ENCODE peak calls at places on chromosomes 11 and 22, in five cellular contexts. G is A549, S is HepG2, C is K562, E is H1. P is an unnamed sample.

GRCh38 chr22:36246718-36247117 is 6.2 kb upstream of the APOL1 start:
- DNase-seq in E (no peak), S (no peak), C (no peak), G (no peak), P (no peak)

GRCh38 chr11:107477820-107478219 is 20.2 kb upstream of the CWF19L2 start:
- DNase-seq in S (no peak), C (no peak), G (no peak), E (no peak), P (no peak)

GRCh38 chr11:100105605-100106358 is 581.3 kb upstream of the ARHGAP42 start:
- DNase-seq in E (no peak), G (no peak), C (no peak), S (no peak), P (no peak)

GRCh38 chr22:38455530-38456271 is 702 bp upstream of the KCNJ4 start:
- DNase-seq in G (no peak), S (no peak), E (peak), C (peak), P (peak)

GRCh38 chr11:88544656-88545280 is 207.2 kb upstream of the CTSC start:
- DNase-seq in C (no peak), E (no peak), G (no peak), S (no peak), P (peak)

GRCh38 chr11:1257366-1257765 is 34.5 kb downstream of the MUC5B start:
- DNase-seq in E (no peak), S (no peak), C (no peak), G (no peak), P (no peak)

GRCh38 chr11:134755535-134755934 is 343.5 kb upstream of the B3GAT1 start:
- DNase-seq in G (no peak), S (no peak), C (no peak), E (no peak), P (no peak)

GRCh38 chr11:42967653-42968052 is 344.1 kb upstream of the API5 start:
- DNase-seq in G (no peak), E (no peak), C (no peak), S (no peak), P (no peak)

GRCh38 chr11:109983358-109983757 is 109.8 kb upstream of the ZC3H12C start:
- DNase-seq in C (no peak), G (no peak), S (no peak), E (no peak), P (no peak)

GRCh38 chr11:70072471-70073187 is 5.5 kb upstream of the ANO1 start:
- DNase-seq in E (peak), G (no peak), S (no peak), C (no peak), P (no peak)

GRCh38 chr11:112343368-112344039 is 82.8 kb upstream of the PLET1 start:
- DNase-seq in E (no peak), C (no peak), G (no peak), S (no peak), P (peak)

GRCh38 chr11:78567209-78567608 is 7.5 kb downstream of the NARS2 start:
- DNase-seq in C (no peak), S (no peak), G (no peak), E (no peak), P (peak)

GRCh38 chr11:2250485-2250884 is 19.9 kb downstream of the ASCL2 start:
- DNase-seq in E (no peak), G (no peak), S (no peak), C (no peak), P (no peak)

GRCh38 chr11:65426839-65427690 is 4.5 kb downstream of the NEAT1 start:
- DNase-seq in S (no peak), G (peak), E (no peak), C (peak), P (peak)

GRCh38 chr11:35584321-35584720 is 33.9 kb upstream of the FJX1 start:
- DNase-seq in C (no peak), G (no peak), S (no peak), E (no peak), P (peak)

GRCh38 chr22:46169628-46170027 is 19.3 kb downstream of the PPARA start:
- DNase-seq in E (no peak), C (no peak), S (no peak), G (no peak), P (no peak)

GRCh38 chr11:2699185-2699530 is 636 bp downstream of the KCNQ1OT1 start:
- DNase-seq in S (no peak), C (peak), G (peak), E (no peak), P (peak)

GRCh38 chr22:27748355-27749168 is 53.0 kb downstream of the MN1 start:
- DNase-seq in E (peak), S (no peak), G (no peak), C (no peak), P (peak)

GRCh38 chr11:47991266-47991830 is 11.0 kb downstream of the PTPRJ start:
- DNase-seq in E (no peak), S (no peak), C (peak), G (peak), P (no peak)

GRCh38 chr11:74677131-74677530 is 54.1 kb downstream of the CHRDL2 start:
- DNase-seq in S (no peak), C (no peak), G (no peak), E (peak), P (no peak)

GRCh38 chr22:37485006-37485713 is 1.0 kb downstream of the MFNG start:
- DNase-seq in E (no peak), C (no peak), S (no peak), G (no peak), P (no peak)

GRCh38 chr11:34239465-34240149 is 118.2 kb downstream of the ABTB2 start:
- DNase-seq in G (no peak), E (no peak), C (no peak), S (no peak), P (no peak)

GRCh38 chr22:42976131-42976530 is 38.8 kb downstream of the PACSIN2 start:
- DNase-seq in S (no peak), C (no peak), E (no peak), G (no peak), P (no peak)

GRCh38 chr11:111585371-111585770 is 16.9 kb upstream of the SIK2 start:
- DNase-seq in G (no peak), E (no peak), S (no peak), C (no peak), P (peak)

GRCh38 chr22:32852346-32853251 is 51.1 kb downstream of the TIMP3 start:
- DNase-seq in E (no peak), G (no peak), C (peak), S (no peak), P (no peak)

GRCh38 chr11:124119103-124119502 is 3.9 kb downstream of the VWA5A start:
- DNase-seq in C (no peak), S (no peak), G (no peak), E (no peak), P (no peak)

GRCh38 chr11:124122123-124122522 is 6.9 kb downstream of the VWA5A start:
- DNase-seq in G (no peak), S (no peak), C (peak), E (no peak), P (no peak)

DNA sequence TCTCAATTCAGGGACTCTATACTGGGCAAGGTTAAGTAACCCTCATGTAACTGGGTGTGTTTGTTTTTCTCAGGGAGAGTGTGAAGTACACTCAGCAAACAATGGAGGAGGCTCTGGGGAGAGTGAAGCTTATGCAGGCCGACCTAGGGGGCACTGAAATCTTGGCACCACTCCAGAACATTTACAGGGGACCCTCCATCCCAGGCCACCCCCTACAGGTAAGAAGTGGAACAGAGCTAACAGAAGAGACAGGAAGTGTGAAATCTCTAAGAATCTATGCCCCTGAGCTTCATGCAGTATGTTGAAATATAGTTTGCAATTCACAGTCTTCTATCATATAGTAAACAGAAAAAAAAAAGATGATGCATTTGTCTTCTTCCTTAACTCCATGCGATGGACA is 8.3 kb downstream of the VWA5A start:
- DNase-seq in C (peak), S (no peak), E (no peak), G (no peak), P (no peak)
- TF ChIP-seq MAFK in C (no peak), S (no peak), E (no peak), G (no peak), P (no peak)

DNA sequence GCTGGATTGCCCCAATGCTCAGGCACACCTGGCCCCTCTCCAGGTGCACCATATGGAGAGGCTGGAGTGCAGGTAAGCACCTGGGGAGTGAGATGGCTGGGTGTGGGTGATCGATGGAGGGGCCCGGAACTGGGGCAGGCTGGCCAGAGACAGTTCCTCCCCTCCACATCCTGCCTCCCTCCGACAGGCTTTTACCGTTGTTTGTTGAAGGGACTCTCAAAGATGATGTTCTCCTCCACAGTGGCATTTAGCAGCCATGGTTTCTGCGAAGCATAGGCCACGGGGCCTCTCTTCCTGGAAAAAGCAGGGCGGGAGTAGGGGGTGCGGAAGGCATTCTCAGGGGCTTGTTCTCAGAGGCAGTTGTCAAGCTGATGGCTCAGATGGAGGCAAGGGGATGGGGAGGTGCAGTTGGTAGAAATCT is 25.9 kb upstream of the KCNJ11 start:
- DNase-seq in C (no peak), S (no peak), E (no peak), G (no peak), P (no peak)
- TF ChIP-seq MAFK in C (no peak), S (no peak), E (no peak), G (no peak), P (no peak)

GRCh38 chr11:92671081-92671480 is 298.4 kb upstream of the MTNR1B start:
- DNase-seq in S (no peak), E (no peak), C (no peak), G (no peak), P (no peak)

GRCh38 chr11:92670293-92670890 is 299.1 kb upstream of the MTNR1B start:
- DNase-seq in S (no peak), C (no peak), E (no peak), G (no peak), P (no peak)

GRCh38 chr11:92662580-92662979 is 306.9 kb upstream of the MTNR1B start:
- DNase-seq in E (no peak), S (no peak), G (no peak), C (no peak), P (no peak)

GRCh38 chr11:92663539-92663938 is 305.9 kb upstream of the MTNR1B start:
- DNase-seq in G (no peak), C (no peak), S (no peak), E (no peak), P (no peak)

DNA sequence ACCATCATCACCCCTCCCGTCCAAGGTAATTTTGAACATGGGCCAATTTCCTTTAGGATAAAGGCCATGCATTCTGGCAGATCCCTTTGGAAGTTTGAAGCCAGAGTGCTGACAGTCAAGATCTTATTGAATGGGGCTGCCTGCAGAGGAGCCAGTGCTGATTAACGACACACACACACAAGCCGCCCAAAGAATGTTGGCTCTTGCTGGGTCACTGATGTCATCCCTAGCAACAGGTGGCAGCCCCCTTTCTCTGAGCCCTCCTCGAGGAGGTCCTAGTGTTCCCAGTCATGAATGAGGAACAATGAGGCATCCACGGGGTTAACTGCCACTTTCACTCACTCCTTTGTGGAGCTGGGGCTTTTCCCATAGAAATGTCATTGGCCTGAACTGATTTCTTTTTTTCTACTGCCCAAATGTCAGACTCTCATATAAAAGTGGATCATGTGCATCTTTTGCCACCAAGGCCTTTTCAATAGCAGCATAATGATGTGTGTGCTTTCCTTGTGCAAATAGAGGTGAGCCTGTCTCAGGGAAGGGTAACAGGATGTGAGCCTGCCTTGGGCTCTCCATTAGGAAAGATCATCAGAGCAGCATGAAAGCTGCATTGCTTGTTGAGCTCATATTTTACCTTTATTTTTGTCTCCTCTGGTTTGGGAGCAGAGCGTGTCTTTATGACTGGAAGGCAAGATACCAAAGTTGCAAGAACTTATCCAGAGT is 301.8 kb upstream of the MTNR1B start:
- DNase-seq in C (no peak), G (no peak), S (no peak), E (no peak), P (no peak)
- TF ChIP-seq MAFK in C (no peak), G (no peak), S (no peak), E (no peak), P (no peak)

GRCh38 chr11:124943242-124943641 is 7.4 kb upstream of the HEPACAM start:
- DNase-seq in G (no peak), C (no peak), E (no peak), S (peak), P (no peak)

GRCh38 chr11:124941703-124942102 is 5.9 kb upstream of the HEPACAM start:
- DNase-seq in E (no peak), S (no peak), G (no peak), C (no peak), P (no peak)

GRCh38 chr11:124944565-124944964 is 8.7 kb upstream of the HEPACAM start:
- DNase-seq in S (no peak), C (no peak), E (no peak), G (no peak), P (no peak)

GRCh38 chr11:124943731-124944130 is 7.9 kb upstream of the HEPACAM start:
- DNase-seq in S (no peak), C (no peak), E (no peak), G (no peak), P (no peak)

GRCh38 chr11:124942446-124943202 is 6.8 kb upstream of the HEPACAM start:
- DNase-seq in G (no peak), C (no peak), E (no peak), S (peak), P (no peak)
- TF ChIP-seq MAFK in G (no peak), C (no peak), E (no peak), S (no peak), P (no peak)

DNA sequence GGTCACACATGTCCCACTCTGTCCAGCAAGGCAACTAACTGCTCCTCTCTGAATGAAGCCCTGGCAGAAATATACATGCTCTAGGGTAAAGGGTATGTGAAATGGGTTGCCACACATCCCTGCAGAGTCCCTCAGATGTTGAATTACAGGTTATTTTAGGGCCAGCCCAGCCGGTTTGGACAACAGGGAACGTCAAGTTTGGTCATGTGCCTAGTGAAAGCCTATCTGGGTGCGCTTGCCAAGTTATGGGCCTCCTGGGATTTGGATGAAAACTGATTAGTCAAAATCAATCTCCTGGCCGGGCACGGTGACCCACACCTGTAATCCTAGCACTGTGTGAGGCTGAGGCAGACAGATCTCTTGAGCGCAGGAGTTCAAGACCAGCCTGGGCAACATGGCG is 10.4 kb downstream of the AP1B1 start:
- DNase-seq in E (no peak), S (no peak), G (no peak), C (no peak), P (no peak)
- TF ChIP-seq MAFK in E (no peak), S (no peak), G (no peak), C (no peak), P (no peak)

GRCh38 chr11:122435540-122436187 is 219.9 kb upstream of the UBASH3B start:
- DNase-seq in G (no peak), S (no peak), E (no peak), C (no peak), P (no peak)

GRCh38 chr11:122441702-122442092 is 213.8 kb upstream of the UBASH3B start:
- DNase-seq in S (no peak), E (no peak), G (no peak), C (no peak), P (no peak)

GRCh38 chr11:122440783-122441701 is 214.5 kb upstream of the UBASH3B start:
- DNase-seq in S (no peak), G (peak), E (peak), C (no peak), P (no peak)

GRCh38 chr11:122436188-122436555 is 219.3 kb upstream of the UBASH3B start:
- DNase-seq in C (no peak), G (no peak), E (no peak), S (no peak), P (no peak)

GRCh38 chr11:122439911-122440782 is 215.4 kb upstream of the UBASH3B start:
- DNase-seq in C (no peak), G (peak), S (peak), E (peak), P (peak)
- TF ChIP-seq MAFK in C (no peak), G (no peak), S (no peak), E (no peak), P (no peak)

DNA sequence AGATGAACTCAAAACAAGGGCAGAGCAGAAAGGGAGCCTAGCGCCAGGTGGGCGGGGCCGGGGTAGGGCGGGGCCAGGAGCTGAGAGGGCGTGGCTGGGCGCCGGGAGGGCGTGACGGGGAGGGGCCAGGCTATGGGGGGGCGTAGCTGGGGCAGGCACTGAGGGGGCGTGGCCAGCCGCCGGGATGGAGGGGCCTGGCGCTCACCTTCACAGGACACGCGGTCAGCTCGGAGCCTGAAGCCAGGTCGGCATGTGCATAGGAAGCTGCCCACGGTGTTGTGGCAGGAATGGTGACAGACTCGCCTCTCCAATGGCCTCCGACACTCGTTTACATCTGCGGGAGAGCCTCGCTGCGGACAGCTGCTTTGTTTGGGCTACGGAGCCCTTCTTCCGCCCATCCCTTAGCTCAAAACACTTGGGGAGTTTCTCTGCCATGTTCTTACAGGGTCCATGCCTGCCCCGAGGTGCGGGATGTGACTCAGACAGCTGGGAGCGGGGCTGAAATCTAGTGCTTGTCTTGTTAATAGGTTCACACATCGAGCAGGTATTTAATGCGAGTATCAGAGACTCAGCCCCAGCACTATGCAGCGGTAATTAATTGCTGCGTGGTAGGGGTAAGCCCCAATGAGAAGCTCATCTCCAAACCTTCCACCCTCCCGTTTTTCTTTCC is 13.4 kb downstream of the VWCE start:
- DNase-seq in S (no peak), C (peak), E (peak), G (peak), P (no peak)
- TF ChIP-seq MAFK in S (no peak), C (no peak), E (no peak), G (no peak), P (no peak)

P was measured in IMR-90.